ENCODE peak calls at places on chromosomes 12 and 14, in seven cellular contexts. W, R, H, E, A, I and B are unnamed samples. For H3K27me3, the result is how much of the 10 kb centered on the place peaks cover.

GRCh38 chr12:42482086-42482819 is 107.3 kb downstream of the PRICKLE1 start:
- DNase-seq in H (peak), A (peak), W (peak), I (peak), E (no peak), R (peak), B (no peak)

GRCh38 chr12:21607701-21608100 is 3.1 kb upstream of the GYS2 start:
- DNase-seq in R (no peak), I (no peak), E (no peak), W (peak), A (peak), H (no peak), B (peak)

GRCh38 chr12:109949089-109949488 is 47.1 kb downstream of the GIT2 start:
- DNase-seq in W (peak), A (peak), E (peak), H (no peak), R (no peak), I (no peak), B (peak)

GRCh38 chr12:51832708-51833107 is 15.8 kb downstream of the FIGNL2 start:
- DNase-seq in I (no peak), R (no peak), E (no peak), A (no peak), W (no peak), H (no peak), B (no peak)

GRCh38 chr12:97408363-97408762 is 54.2 kb upstream of the RMST start:
- DNase-seq in R (no peak), I (no peak), W (no peak), A (no peak), H (no peak), E (no peak), B (no peak)

GRCh38 chr12:54413284-54414190 is 5.5 kb downstream of the ITGA5 start:
- DNase-seq in A (no peak), E (no peak), W (peak), R (no peak), I (peak), H (peak), B (no peak)

GRCh38 chr14:79294506-79294905 is 916.8 kb downstream of the DIO2 start:
- DNase-seq in W (peak), R (no peak), E (no peak), I (no peak), A (peak), H (no peak), B (no peak)

GRCh38 chr12:118960161-118960560 is 21.2 kb upstream of the SRRM4 start:
- DNase-seq in H (no peak), W (no peak), R (no peak), A (no peak), E (no peak), I (no peak), B (no peak)

GRCh38 chr14:31252865-31253264 is 45.3 kb upstream of the HECTD1 start:
- DNase-seq in W (no peak), A (no peak), I (no peak), H (no peak), E (no peak), R (no peak), B (no peak)

GRCh38 chr12:82057770-82058169 is 298.6 kb upstream of the PPFIA2 start:
- DNase-seq in A (no peak), R (no peak), E (no peak), H (no peak), W (peak), I (no peak), B (peak)

GRCh38 chr12:72006766-72007165 is 68.1 kb downstream of the TPH2 start:
- DNase-seq in W (no peak), R (no peak), I (no peak), E (no peak), H (no peak), A (no peak), B (no peak)

GRCh38 chr14:56657604-56658003 is 78.0 kb downstream of the TMEM260 start:
- DNase-seq in A (no peak), E (no peak), H (no peak), I (no peak), R (no peak), W (peak), B (no peak)

GRCh38 chr12:74317078-74317581 is 220.5 kb upstream of the ATXN7L3B start:
- DNase-seq in E (no peak), W (peak), H (no peak), R (no peak), I (no peak), A (no peak), B (peak)

GRCh38 chr12:19075711-19076340 is 53.7 kb upstream of the PLEKHA5 start:
- DNase-seq in W (no peak), E (no peak), H (no peak), A (no peak), R (no peak), I (no peak), B (no peak)

GRCh38 chr14:99177046-99177655 is 94.8 kb downstream of the BCL11B start:
- DNase-seq in A (no peak), H (no peak), E (no peak), I (no peak), W (no peak), R (no peak), B (no peak)

GRCh38 chr12:11595080-11595479 is 54.4 kb upstream of the ETV6 start:
- DNase-seq in E (no peak), R (no peak), H (no peak), A (no peak), W (no peak), I (no peak), B (no peak)

GRCh38 chr14:20328705-20329104 is 4.4 kb downstream of the CCNB1IP1 start:
- DNase-seq in R (no peak), I (no peak), H (no peak), E (no peak), W (no peak), A (no peak), B (no peak)

GRCh38 chr14:92677087-92677668 is 71.2 kb downstream of the LGMN start:
- DNase-seq in E (no peak), I (peak), W (no peak), H (no peak), A (no peak), R (no peak), B (no peak)

GRCh38 chr12:125093681-125094025 is 28.4 kb downstream of the AACS start:
- DNase-seq in I (no peak), R (no peak), H (no peak), E (no peak), W (no peak), A (no peak), B (no peak)

GRCh38 chr12:93341409-93342044 is 36.2 kb upstream of the NUDT4 start:
- DNase-seq in E (no peak), I (no peak), H (no peak), R (no peak), W (no peak), A (no peak), B (no peak)

GRCh38 chr14:103613517-103613916 is 15.5 kb upstream of the KLC1 start:
- DNase-seq in H (no peak), E (no peak), I (no peak), R (no peak), A (no peak), W (no peak), B (no peak)

GRCh38 chr14:30655124-30655523 is 33.0 kb downstream of the SCFD1 start:
- DNase-seq in R (no peak), E (no peak), A (peak), W (peak), H (no peak), I (no peak), B (no peak)

GRCh38 chr12:113278631-113279030 is 56.3 kb downstream of the SLC8B1 start:
- DNase-seq in W (no peak), R (no peak), I (no peak), A (no peak), E (no peak), H (no peak), B (no peak)

GRCh38 chr14:46245281-46245680 is 406.3 kb downstream of the RPL10L start:
- DNase-seq in W (no peak), A (no peak), E (no peak), H (no peak), I (no peak), R (no peak), B (no peak)

DNA sequence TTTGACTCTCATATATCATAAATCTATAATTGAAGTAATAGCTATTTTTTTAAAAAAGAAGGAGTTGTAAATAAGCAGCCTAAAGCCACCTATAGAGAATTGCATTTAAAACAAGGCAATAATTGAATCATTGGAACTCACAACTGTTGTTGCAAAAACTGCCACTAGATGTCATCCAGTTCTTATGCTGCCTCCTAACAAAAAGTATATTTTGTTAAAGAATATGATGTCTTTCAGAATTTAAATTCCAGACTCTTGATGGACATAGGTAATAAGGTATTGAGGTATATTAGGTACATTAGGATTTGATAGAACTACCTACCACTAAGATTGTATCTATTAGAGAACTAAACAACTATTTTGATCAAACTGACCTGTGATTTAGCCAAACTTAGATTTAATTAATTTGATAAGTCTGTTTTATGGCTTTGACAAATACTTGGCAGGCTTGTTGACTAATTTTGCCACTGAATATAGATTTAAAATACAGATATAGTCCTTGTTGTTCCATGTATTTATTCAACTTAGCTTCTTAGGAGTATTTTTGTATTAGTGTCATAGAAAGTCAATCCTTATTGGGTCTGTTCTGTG is 401.4 kb downstream of the RPL10L start:
- DNase-seq in E (no peak), R (no peak), W (peak), H (no peak), I (no peak), A (no peak), B (no peak)
- TF ChIP-seq CTCF in E (peak), R (no peak), W (no peak), H (peak), I (peak), A (peak), B (peak)

GRCh38 chr14:75442166-75442565 is 14.3 kb downstream of the JDP2 start:
- DNase-seq in R (no peak), I (no peak), H (no peak), E (no peak), A (no peak), W (no peak), B (no peak)
- H3K4me3 ChIP-seq in R (no peak), I (no peak), H (no peak), E (no peak), A (no peak), W (no peak), B (no peak)

GRCh38 chr12:98751580-98752115 is 106.6 kb downstream of the APAF1 start:
- DNase-seq in W (no peak), A (no peak), R (no peak), H (no peak), E (no peak), I (no peak), B (no peak)
- H3K27me3 ChIP-seq in W (under half), A (under half), R (under half), H (under half), E (under half), I (under half), B (under half)

GRCh38 chr12:64077922-64078321 is 144.2 kb downstream of the KICS2 start:
- DNase-seq in W (no peak), R (no peak), E (no peak), H (no peak), I (no peak), A (no peak), B (no peak)
- TF ChIP-seq CTCF in W (peak), R (no peak), E (peak), H (peak), I (peak), A (peak), B (peak)